ENCODE peak calls at places on chromosome 6, in eight cellular contexts. R, D, B, V, L, E, A and J are unnamed samples.

GRCh38 chr6:7108196-7108963 is 619 bp downstream of the RREB1 start:
- DNase-seq in R (peak), D (peak), B (peak), V (peak), L (peak), E (peak), A (peak), J (peak)

GRCh38 chr6:57256541-57256940 is 34.4 kb upstream of the RAB23 start:
- DNase-seq in R (no peak), D (no peak), B (peak), V (no peak), L (no peak), E (no peak), A (peak), J (no peak)

GRCh38 chr6:4575724-4576123 is 200.5 kb upstream of the CDYL start:
- DNase-seq in R (no peak), D (no peak), B (peak), V (no peak), L (no peak), E (no peak), A (no peak), J (peak)

GRCh38 chr6:28725890-28726348 is 197.9 kb downstream of the TRIM27 start:
- DNase-seq in R (peak), D (no peak), B (peak), V (no peak), L (peak), E (no peak), A (no peak), J (no peak)

GRCh38 chr6:27630727-27631613 is 158.1 kb upstream of the ZNF184 start:
- DNase-seq in R (peak), D (no peak), B (peak), V (no peak), L (peak), E (peak), A (peak), J (peak)

GRCh38 chr6:70270287-70271005 is 32.4 kb downstream of the COL9A1 start:
- DNase-seq in R (peak), D (no peak), B (no peak), V (no peak), L (no peak), E (no peak), A (no peak), J (peak)

GRCh38 chr6:67200626-67201403 is 1434.3 kb upstream of the ADGRB3 start:
- DNase-seq in R (no peak), D (no peak), B (no peak), V (no peak), L (no peak), E (peak), A (no peak), J (no peak)

GRCh38 chr6:1766663-1767062 is 156.9 kb downstream of the FOXC1 start:
- DNase-seq in R (no peak), D (no peak), B (peak), V (no peak), L (no peak), E (no peak), A (peak), J (no peak)

GRCh38 chr6:119078449-119079287 is at the start of gene FAM184A:
- DNase-seq in R (peak), D (peak), B (peak), V (peak), L (peak), E (peak), A (peak), J (peak)

GRCh38 chr6:67717281-67717680 is 917.8 kb upstream of the ADGRB3 start:
- DNase-seq in R (no peak), D (no peak), B (no peak), V (no peak), L (no peak), E (no peak), A (peak), J (no peak)

GRCh38 chr6:46773201-46773855 is 19.9 kb upstream of the MEP1A start:
- DNase-seq in R (no peak), D (no peak), B (no peak), V (no peak), L (no peak), E (no peak), A (no peak), J (no peak)

DNA sequence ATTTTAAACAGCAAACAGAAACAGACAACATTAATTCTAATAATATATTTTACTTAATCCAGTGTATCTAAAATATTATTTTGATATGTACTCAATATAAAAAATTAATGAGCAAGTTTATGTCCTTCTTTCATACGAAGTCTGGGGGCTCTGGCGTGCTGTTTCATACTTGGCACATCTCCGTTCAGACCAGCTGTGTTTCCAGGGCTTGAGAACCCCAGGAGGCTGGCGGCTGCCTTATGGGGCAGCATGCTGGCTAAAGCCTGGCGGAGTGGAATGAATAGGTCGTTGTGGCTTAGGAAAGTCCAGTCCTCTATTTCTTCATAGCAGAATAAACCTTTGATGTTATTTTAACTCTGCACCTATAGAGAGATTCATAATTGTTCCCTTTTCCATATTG is 43.3 kb downstream of the DUSP22 start:
- DNase-seq in R (no peak), D (no peak), B (no peak), V (no peak), L (no peak), E (no peak), A (no peak), J (peak)
- H3K27ac ChIP-seq in R (no peak), D (no peak), B (no peak), V (no peak), L (no peak), E (no peak), A (no peak), J (no peak)

DNA sequence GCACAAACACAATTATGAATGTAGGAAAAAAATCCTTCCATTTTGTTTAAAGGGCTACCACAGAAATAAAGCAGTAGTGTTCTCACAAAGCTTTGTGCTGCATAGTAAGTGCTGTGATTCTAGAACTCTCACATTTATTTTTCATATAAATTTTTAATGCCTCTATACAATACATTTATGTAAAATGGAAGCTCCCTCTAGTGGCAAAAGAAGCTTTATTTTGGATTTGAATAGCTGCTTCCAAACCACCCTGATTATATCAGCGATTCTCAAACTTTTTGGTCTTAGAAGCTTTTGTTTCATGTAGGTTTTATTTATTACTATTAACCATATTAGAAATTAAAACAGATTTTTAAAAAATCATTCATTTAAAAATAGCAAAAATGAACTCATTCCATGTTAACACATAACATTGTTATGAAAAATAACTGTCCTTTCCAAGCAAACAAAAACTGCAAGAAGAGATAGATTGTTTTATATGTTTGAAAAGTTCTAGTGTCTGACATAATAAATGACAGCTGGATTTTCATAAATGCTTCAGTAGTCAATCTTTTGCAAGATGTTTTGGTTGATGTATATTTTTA is 38.4 kb downstream of the HS3ST5 start:
- DNase-seq in R (peak), D (no peak), B (peak), V (no peak), L (no peak), E (no peak), A (peak), J (no peak)
- TF ChIP-seq CTCF in R (peak), D (peak), B (peak), V (peak), L (no peak), E (no peak), A (peak), J (peak)

GRCh38 chr6:52125572-52125971 is 38.2 kb upstream of the PKHD1 start:
- DNase-seq in R (no peak), D (no peak), B (no peak), V (no peak), L (no peak), E (no peak), A (no peak), J (no peak)
- H3K27ac ChIP-seq in R (no peak), D (no peak), B (no peak), V (no peak), L (no peak), E (no peak), A (no peak), J (no peak)

GRCh38 chr6:40586800-40587201 is 363 bp downstream of the LRFN2 start:
- DNase-seq in R (peak), D (peak), B (no peak), V (no peak), L (no peak), E (peak), A (no peak), J (peak)

GRCh38 chr6:40587240-40588069 is at the start of gene LRFN2:
- DNase-seq in R (peak), D (peak), B (peak), V (peak), L (peak), E (peak), A (peak), J (peak)

GRCh38 chr6:40586369-40586768 is 795 bp downstream of the LRFN2 start:
- DNase-seq in R (peak), D (no peak), B (no peak), V (no peak), L (no peak), E (peak), A (no peak), J (no peak)

GRCh38 chr6:40588480-40588879 is 1.3 kb upstream of the LRFN2 start:
- DNase-seq in R (no peak), D (no peak), B (no peak), V (no peak), L (no peak), E (no peak), A (no peak), J (no peak)

DNA sequence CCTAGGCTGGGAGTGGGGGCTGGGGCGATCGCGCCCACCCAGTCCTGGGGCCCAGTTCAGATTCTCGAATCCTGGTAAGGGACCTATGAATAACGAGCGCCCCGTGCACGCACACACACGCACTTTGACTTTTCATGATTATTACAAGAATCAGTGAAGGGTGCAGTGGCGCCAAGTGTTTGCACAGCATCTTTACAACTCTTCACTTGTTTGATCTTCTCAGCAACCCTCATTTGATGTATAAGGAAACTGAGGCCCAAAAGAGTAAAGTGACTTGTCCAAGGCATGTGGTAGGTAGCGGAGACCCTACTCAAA is 863 bp upstream of the LRFN2 start:
- DNase-seq in R (no peak), D (no peak), B (no peak), V (no peak), L (no peak), E (no peak), A (no peak), J (no peak)
- TF ChIP-seq CTCF in R (no peak), D (no peak), B (no peak), V (peak), L (no peak), E (no peak), A (no peak), J (no peak)

DNA sequence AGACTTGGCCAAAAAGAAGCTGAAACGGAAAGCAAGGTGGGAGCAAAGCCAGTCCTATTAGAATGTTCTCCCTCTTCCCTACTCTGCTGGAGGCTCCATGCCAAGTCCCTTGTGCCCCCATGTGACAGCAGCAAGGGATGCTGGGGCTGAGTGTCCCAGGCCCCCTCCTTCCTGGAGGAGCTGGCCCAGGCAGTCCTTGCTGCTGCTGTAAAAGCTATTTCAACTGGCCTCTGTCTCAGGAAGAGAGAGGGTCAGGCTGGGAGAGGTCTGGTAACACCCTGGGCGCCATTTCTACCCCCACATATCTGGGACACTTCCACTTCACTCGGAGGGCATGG is 25.0 kb downstream of the TTBK1 start:
- DNase-seq in R (no peak), D (no peak), B (no peak), V (no peak), L (no peak), E (no peak), A (no peak), J (no peak)
- H3K27ac ChIP-seq in R (no peak), D (no peak), B (no peak), V (no peak), L (no peak), E (no peak), A (no peak), J (no peak)

DNA sequence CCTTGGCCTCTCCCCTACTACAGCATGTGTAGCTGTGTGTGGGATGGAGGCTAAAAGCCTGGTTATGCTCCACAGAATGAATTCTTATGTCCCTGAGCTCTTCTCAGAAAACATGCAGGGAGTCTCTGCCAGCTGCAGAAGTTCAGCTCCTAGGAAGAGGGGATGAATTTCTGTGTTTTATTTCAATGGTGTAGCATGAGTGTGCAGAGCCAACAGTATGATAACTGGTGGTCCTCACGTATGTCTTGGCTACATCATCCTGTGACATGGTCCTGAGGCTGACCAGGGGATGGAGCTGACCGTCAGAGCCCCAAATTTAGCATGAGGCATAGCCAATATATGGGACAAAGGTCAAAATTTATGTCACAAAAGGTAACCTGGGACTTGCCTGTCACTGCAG is 266.1 kb downstream of the ADGB start:
- DNase-seq in R (no peak), D (no peak), B (no peak), V (no peak), L (no peak), E (no peak), A (no peak), J (no peak)
- TF ChIP-seq CTCF in R (no peak), D (no peak), B (no peak), V (no peak), L (no peak), E (no peak), A (no peak), J (no peak)